ENCODE peak calls at places on chromosomes 7 and 10, in four cellular contexts. U, Q, K and L are unnamed samples.

GRCh38 chr7:116177009-116177408 is 33.3 kb upstream of the TES start:
- DNase-seq in U (no peak), Q (no peak), K (no peak), L (no peak)

GRCh38 chr7:20183086-20183485 is 34.1 kb downstream of the MACC1 start:
- DNase-seq in U (no peak), Q (no peak), K (no peak), L (no peak)

GRCh38 chr7:149334930-149335329 is 72.9 kb downstream of the ZNF783 start:
- DNase-seq in U (no peak), Q (no peak), K (no peak), L (no peak)

GRCh38 chr10:59684006-59684405 is 25.6 kb downstream of the SLC16A9 start:
- DNase-seq in U (no peak), Q (no peak), K (no peak), L (no peak)

GRCh38 chr10:121158988-121159579 is 307.9 kb downstream of the WDR11 start:
- DNase-seq in U (no peak), Q (peak), K (no peak), L (no peak)

GRCh38 chr10:127069436-127069835 is 127.0 kb downstream of the INSYN2A start:
- DNase-seq in U (no peak), Q (no peak), K (no peak), L (no peak)

GRCh38 chr10:19966751-19967150 is 150.5 kb downstream of the PLXDC2 start:
- DNase-seq in U (no peak), Q (no peak), K (no peak), L (no peak)

GRCh38 chr7:28674359-28674782 is 262.1 kb downstream of the CREB5 start:
- DNase-seq in U (no peak), Q (peak), K (no peak), L (no peak)

GRCh38 chr7:134826105-134826504 is 46.7 kb downstream of the CALD1 start:
- DNase-seq in U (no peak), Q (no peak), K (no peak), L (no peak)

GRCh38 chr7:29375641-29376562 is 181.3 kb downstream of the CHN2 start:
- DNase-seq in U (no peak), Q (peak), K (no peak), L (no peak)

GRCh38 chr10:101495324-101495925 is 92.6 kb downstream of the POLL start:
- DNase-seq in U (no peak), Q (peak), K (peak), L (no peak)

GRCh38 chr7:30184804-30185487 is 50.2 kb downstream of the MTURN start:
- DNase-seq in U (no peak), Q (no peak), K (no peak), L (no peak)

GRCh38 chr10:119257894-119258293 is 50.5 kb downstream of the GRK5 start:
- DNase-seq in U (no peak), Q (no peak), K (no peak), L (no peak)

GRCh38 chr10:29811751-29812427 is 177.1 kb upstream of the SVIL start:
- DNase-seq in U (no peak), Q (no peak), K (peak), L (peak)

GRCh38 chr7:20170626-20171025 is 46.6 kb downstream of the MACC1 start:
- DNase-seq in U (no peak), Q (no peak), K (no peak), L (no peak)

GRCh38 chr10:124341768-124342135 is 77.0 kb downstream of the OAT start:
- DNase-seq in U (no peak), Q (no peak), K (peak), L (no peak)

GRCh38 chr7:139741813-139742344 is 35.9 kb downstream of the HIPK2 start:
- DNase-seq in U (no peak), Q (no peak), K (no peak), L (no peak)

GRCh38 chr10:3229815-3230214 is 57.2 kb upstream of the PITRM1 start:
- DNase-seq in U (no peak), Q (no peak), K (no peak), L (no peak)

GRCh38 chr10:12937527-12937926 is 64.0 kb downstream of the CCDC3 start:
- DNase-seq in U (no peak), Q (no peak), K (no peak), L (no peak)

GRCh38 chr10:18400201-18400910 is 251.0 kb downstream of the NSUN6 start:
- DNase-seq in U (no peak), Q (peak), K (no peak), L (peak)

GRCh38 chr10:32073676-32074075 is 17.5 kb upstream of the KIF5B start:
- DNase-seq in U (no peak), Q (no peak), K (no peak), L (no peak)

GRCh38 chr10:67923551-67923950 is 39.1 kb downstream of the SIRT1 start:
- DNase-seq in U (no peak), Q (no peak), K (no peak), L (no peak)

GRCh38 chr10:28778524-28778923 is 101.2 kb downstream of the BAMBI start:
- DNase-seq in U (no peak), Q (no peak), K (peak), L (no peak)

GRCh38 chr7:40299097-40299496 is 164.3 kb downstream of the SUGCT start:
- DNase-seq in U (peak), Q (no peak), K (no peak), L (no peak)

GRCh38 chr7:107628461-107629064 is 32.1 kb upstream of the SLC26A4 start:
- DNase-seq in U (no peak), Q (no peak), K (no peak), L (no peak)

GRCh38 chr10:97572214-97572989 is at the start of gene ANKRD2:
- DNase-seq in U (peak), Q (peak), K (peak), L (peak)

GRCh38 chr7:1466524-1467271 is 7.4 kb upstream of the MICALL2 start:
- DNase-seq in U (no peak), Q (peak), K (peak), L (peak)

GRCh38 chr7:32347244-32347828 is 142.8 kb downstream of the LSM5 start:
- DNase-seq in U (no peak), Q (peak), K (peak), L (peak)

GRCh38 chr10:33749042-33749441 is 414.6 kb upstream of the NRP1 start:
- DNase-seq in U (no peak), Q (no peak), K (no peak), L (no peak)

GRCh38 chr7:133052826-133053225 is 29.1 kb downstream of the CHCHD3 start:
- DNase-seq in U (no peak), Q (no peak), K (no peak), L (no peak)

GRCh38 chr7:83161186-83161585 is 1.5 kb downstream of the PCLO start:
- DNase-seq in U (no peak), Q (no peak), K (no peak), L (no peak)

GRCh38 chr10:132865851-132866600 is 76.3 kb downstream of the CFAP46 start:
- DNase-seq in U (no peak), Q (no peak), K (no peak), L (no peak)

GRCh38 chr7:94314526-94314925 is 80.2 kb upstream of the COL1A2 start:
- DNase-seq in U (no peak), Q (no peak), K (no peak), L (no peak)

GRCh38 chr10:80154978-80155695 is 22.6 kb downstream of the PLAC9 start:
- DNase-seq in U (no peak), Q (no peak), K (no peak), L (no peak)

GRCh38 chr10:3749597-3750351 is 35.2 kb downstream of the KLF6 start:
- DNase-seq in U (no peak), Q (peak), K (no peak), L (no peak)

GRCh38 chr10:102604379-102604960 is 39.8 kb upstream of the TRIM8 start:
- DNase-seq in U (no peak), Q (no peak), K (peak), L (peak)

GRCh38 chr10:126177414-126178030 is 210.8 kb downstream of the ADAM12 start:
- DNase-seq in U (no peak), Q (no peak), K (no peak), L (no peak)

GRCh38 chr7:127995866-127996215 is 35.4 kb downstream of the LRRC4 start:
- DNase-seq in U (no peak), Q (no peak), K (no peak), L (no peak)

GRCh38 chr10:120691623-120692022 is 159.5 kb upstream of the WDR11 start:
- DNase-seq in U (no peak), Q (no peak), K (no peak), L (no peak)

DNA sequence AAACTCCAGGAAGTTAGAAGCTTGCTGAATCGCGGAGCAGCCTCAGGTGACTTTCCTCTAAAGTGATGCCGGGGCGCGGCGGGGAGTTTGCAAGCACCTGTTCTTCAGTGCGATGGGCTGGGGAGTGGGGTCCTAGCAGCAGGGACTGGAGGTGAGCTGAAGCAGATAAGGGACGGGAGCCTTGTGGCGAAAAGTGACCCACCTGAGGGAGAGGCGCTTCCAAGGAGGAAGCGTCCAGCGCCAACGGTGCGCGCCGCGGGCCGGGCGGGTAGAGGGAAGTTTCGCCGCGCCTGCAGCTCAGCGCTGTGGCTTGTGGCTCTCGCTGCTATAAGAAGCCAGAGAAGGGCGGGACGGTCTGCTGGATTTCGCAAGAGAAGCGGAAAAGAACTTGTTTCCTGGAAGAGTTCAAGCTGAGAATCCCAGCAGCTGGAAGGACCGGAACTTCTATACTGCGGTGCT is at the start of gene STEAP4:
- DNase-seq in U (peak), Q (no peak), K (no peak), L (peak)
- TF ChIP-seq RNF2 in U (no peak), Q (no peak), K (no peak), L (no peak)

GRCh38 chr10:22252801-22253577 is 35.2 kb upstream of the EBLN1 start:
- DNase-seq in U (no peak), Q (no peak), K (no peak), L (no peak)

GRCh38 chr10:22250897-22251605 is 33.2 kb upstream of the EBLN1 start:
- DNase-seq in U (no peak), Q (no peak), K (no peak), L (no peak)

GRCh38 chr10:22252286-22252800 is 34.5 kb upstream of the EBLN1 start:
- DNase-seq in U (no peak), Q (no peak), K (no peak), L (no peak)

GRCh38 chr10:22253578-22253882 is 35.7 kb upstream of the EBLN1 start:
- DNase-seq in U (no peak), Q (no peak), K (no peak), L (no peak)

GRCh38 chr10:22251751-22252285 is 34.0 kb upstream of the EBLN1 start:
- DNase-seq in U (no peak), Q (no peak), K (no peak), L (peak)
- TF ChIP-seq RNF2 in U (peak), Q (no peak), K (no peak), L (peak)

DNA sequence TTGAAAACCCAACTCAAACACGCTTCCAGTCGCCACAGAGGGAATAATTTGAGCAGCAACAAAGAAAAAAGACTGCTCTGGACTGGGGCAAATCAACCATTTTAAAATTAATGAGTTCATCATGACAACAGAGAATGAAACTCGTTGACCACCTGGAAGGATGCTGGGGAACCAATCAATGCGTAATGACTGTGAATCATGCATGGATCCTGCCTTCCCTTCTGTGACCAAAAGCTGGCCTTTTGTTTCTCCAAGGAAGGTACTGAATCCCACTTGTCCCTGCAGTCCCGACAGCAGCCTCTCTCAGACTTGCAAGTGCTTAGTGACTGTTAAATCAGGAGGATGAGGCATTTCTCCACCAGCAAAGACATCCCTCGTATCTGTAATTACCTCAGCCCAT is 68.0 kb upstream of the TNS3 start:
- DNase-seq in U (no peak), Q (no peak), K (no peak), L (no peak)
- TF ChIP-seq RNF2 in U (no peak), Q (no peak), K (no peak), L (no peak)

DNA sequence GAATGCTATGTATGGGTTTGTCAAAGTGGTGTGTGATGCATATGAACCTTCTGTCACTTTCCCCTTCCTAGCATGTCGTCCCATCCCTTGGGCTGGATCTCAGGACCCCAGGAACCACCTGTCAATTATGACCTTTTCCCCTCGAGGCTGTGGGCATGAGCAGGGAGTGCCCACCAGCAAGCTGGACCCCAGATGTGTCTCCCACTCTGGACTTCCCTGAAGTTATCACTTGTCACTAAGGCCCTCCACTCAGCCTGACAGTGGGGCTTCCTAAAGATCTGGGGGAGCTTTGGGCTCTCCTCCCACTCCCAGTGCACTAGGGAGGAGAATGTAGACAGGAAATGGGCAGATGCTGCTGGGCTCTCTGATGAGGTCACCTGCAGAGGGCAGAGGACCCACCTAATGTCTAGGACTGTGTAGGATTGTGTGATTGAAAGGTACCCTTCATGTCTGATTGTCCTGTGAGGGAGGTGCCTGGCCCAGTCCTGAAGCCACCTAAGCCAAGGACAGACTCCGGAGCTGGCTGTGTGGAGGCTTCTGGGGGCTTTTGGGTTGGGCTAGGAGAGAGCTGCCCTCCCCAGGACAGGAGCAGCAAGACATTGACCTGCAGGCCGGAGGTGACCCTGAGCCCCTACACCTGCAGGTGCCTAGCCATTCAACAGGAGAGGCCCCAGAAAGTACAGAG is 18.7 kb downstream of the MYO1G start:
- DNase-seq in U (no peak), Q (no peak), K (no peak), L (no peak)
- TF ChIP-seq RNF2 in U (no peak), Q (no peak), K (no peak), L (no peak)

DNA sequence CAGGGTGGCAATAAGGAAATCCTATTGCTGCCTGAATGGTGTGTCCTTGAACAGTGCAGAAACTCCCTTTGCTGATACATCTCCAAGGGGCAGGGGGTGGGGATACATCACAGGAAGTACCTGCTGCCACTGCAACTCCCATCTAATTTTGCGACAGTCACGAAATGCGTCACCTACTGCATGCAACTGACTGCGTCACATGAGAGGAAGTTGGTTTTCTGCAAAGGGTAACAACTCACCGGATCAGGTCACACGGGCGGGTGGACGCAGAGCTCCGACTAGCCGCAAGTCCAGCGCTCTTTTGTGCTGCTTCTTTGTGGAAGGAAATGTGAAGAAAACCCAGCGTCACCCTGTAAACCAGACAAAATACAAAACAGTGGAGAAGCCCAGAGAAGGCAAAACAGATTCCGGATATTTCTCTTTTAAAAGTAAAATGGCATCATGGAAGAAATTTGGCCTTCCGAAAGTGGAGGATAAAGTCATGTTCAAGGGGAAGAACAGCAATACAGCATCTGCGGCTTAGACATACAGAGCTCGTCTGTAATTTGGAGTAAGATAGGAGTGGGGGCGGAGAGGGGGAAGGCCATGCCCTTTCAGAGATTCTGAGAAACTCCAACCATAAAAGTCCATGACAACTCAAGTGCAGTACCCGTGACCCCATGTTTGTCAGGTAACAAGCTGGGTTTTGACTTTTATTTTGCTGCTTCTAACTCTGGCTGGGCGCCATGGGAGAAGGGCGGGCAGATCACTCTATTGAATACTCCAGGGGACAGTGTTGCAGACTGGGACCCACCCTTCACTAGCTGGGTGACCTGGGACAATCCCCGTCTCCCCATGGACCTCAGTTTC is 32.3 kb upstream of the PLEKHS1 start:
- DNase-seq in U (no peak), Q (no peak), K (peak), L (no peak)
- TF ChIP-seq RNF2 in U (no peak), Q (no peak), K (no peak), L (no peak)

GRCh38 chr7:36627836-36628235 is 96.5 kb downstream of the AOAH start:
- DNase-seq in U (no peak), Q (no peak), K (no peak), L (no peak)
- TF ChIP-seq RNF2 in U (no peak), Q (no peak), K (no peak), L (no peak)

GRCh38 chr7:92179393-92179924 is 517 bp upstream of the LRRD1 start:
- DNase-seq in U (no peak), Q (no peak), K (no peak), L (no peak)

GRCh38 chr7:92178928-92179373 is at the start of gene LRRD1:
- DNase-seq in U (peak), Q (peak), K (peak), L (peak)

DNA sequence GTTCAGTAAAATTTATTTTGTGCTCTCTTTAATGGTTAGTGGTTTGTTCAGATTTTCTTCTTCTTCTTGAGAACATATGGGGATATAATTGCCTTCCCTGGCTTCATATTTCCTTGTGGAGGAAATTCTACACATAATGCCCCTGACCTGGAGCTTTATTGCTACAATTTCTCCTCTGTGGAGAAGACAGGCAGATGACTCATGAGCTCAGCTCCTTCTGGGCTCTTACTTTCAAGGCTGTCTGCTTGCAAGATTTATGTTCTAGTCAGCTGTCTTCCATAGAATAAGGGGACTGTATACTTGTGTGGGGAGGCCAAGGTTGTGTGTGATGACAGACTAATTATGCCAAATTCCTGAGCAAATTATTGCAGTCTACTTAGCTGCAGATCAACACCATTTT is 1.6 kb downstream of the LRRD1 start:
- DNase-seq in U (no peak), Q (no peak), K (peak), L (no peak)
- TF ChIP-seq RNF2 in U (no peak), Q (no peak), K (no peak), L (no peak)

DNA sequence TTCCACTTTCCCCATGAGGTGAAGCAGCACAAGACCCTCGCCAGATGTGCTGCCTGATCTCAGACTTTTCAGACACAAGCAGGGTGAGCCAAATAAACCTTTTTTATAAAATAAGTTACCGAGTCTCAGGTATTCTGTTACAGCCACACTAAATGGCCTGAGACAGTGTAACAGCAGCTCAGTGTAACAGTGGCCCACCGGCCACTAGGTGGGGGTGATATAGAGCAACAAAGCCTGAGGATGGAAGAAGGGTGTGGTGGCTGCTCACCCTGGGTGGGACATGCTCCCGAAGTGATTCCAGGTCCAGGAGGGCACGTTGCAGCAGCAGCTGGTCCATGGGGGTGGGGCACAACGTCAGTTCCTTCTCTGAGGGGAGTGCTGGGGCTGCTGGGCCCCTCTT is 44.6 kb downstream of the BMS1 start:
- DNase-seq in U (no peak), Q (no peak), K (no peak), L (no peak)
- TF ChIP-seq RNF2 in U (no peak), Q (no peak), K (no peak), L (no peak)

GRCh38 chr7:70681111-70681846 is 450.7 kb upstream of the GALNT17 start:
- DNase-seq in U (no peak), Q (no peak), K (no peak), L (no peak)

GRCh38 chr7:70676243-70676642 is 455.7 kb upstream of the GALNT17 start:
- DNase-seq in U (no peak), Q (no peak), K (no peak), L (no peak)

GRCh38 chr7:70679666-70680065 is 452.3 kb upstream of the GALNT17 start:
- DNase-seq in U (no peak), Q (no peak), K (no peak), L (no peak)

GRCh38 chr7:70681847-70682350 is 450.0 kb upstream of the GALNT17 start:
- DNase-seq in U (no peak), Q (no peak), K (no peak), L (no peak)

GRCh38 chr7:70678621-70679251 is 453.2 kb upstream of the GALNT17 start:
- DNase-seq in U (no peak), Q (no peak), K (no peak), L (no peak)
- TF ChIP-seq RNF2 in U (no peak), Q (no peak), K (no peak), L (no peak)